ENCODE peak calls at places on chromosomes 12 and 14, in six cellular contexts. L is NCI-H748 treated with DMSO at 0.1 percent for 48 hours; K is T47D; X is naive thymus-derived CD8-positive, alpha-beta T cell; D is RKO; H is CD8-positive, alpha-beta memory T cell. G is an unnamed sample.
A peak's percentile ranks its signal among the peaks of the same experiment; 100 is the strongest.

GRCh38 chr12:131222271-131223139 is 268.8 kb downstream of the ADGRD1 start:
- DNase-seq in L (no peak), K (no peak), X (no peak), D (no peak), H (no peak), G (no peak)

GRCh38 chr14:35112641-35113040 is 9.1 kb downstream of the PPP2R3C start:
- DNase-seq in L (no peak), K (no peak), X (no peak), D (no peak), H (no peak), G (no peak)

GRCh38 chr14:102390064-102390463 is 27.3 kb downstream of the TECPR2 start:
- DNase-seq in L (no peak), K (no peak), X (no peak), D (no peak), H (no peak), G (no peak)

GRCh38 chr14:94880805-94881204 is 110.9 kb upstream of the GSC start:
- DNase-seq in L (no peak), K (no peak), X (no peak), D (no peak), H (no peak), G (no peak)

GRCh38 chr14:67280506-67280905 is 39.3 kb downstream of the PALS1 start:
- DNase-seq in L (no peak), K (no peak), X (no peak), D (no peak), H (no peak), G (no peak)

GRCh38 chr12:15256760-15257159 is 35.5 kb upstream of the RERG start:
- DNase-seq in L (peak; percentile 16), K (peak; percentile 44), X (no peak), D (no peak), H (no peak), G (no peak)

GRCh38 chr14:67941456-67942018 is 122.0 kb downstream of the RAD51B start:
- DNase-seq in L (no peak), K (peak; percentile 74), X (no peak), D (no peak), H (no peak), G (no peak)

GRCh38 chr14:23577004-23577681 is 1.4 kb downstream of the JPH4 start:
- DNase-seq in L (no peak), K (no peak), X (no peak), D (no peak), H (no peak), G (no peak)

GRCh38 chr12:25960176-25960575 is 1.7 kb downstream of the RASSF8 start:
- DNase-seq in L (no peak), K (no peak), X (no peak), D (no peak), H (no peak), G (no peak)

GRCh38 chr14:28901631-28902030 is 135.0 kb downstream of the FOXG1 start:
- DNase-seq in L (no peak), K (no peak), X (no peak), D (no peak), H (no peak), G (no peak)

GRCh38 chr12:87930033-87930432 is 99.2 kb downstream of the C12orf50 start:
- DNase-seq in L (no peak), K (no peak), X (no peak), D (peak; percentile 30), H (no peak), G (no peak)

GRCh38 chr12:48934312-48934706 is 9.0 kb upstream of the FKBP11 start:
- DNase-seq in L (no peak), K (peak; percentile 52), X (no peak), D (no peak), H (no peak), G (no peak)

GRCh38 chr12:51941669-51942455 is 9.6 kb upstream of the ACVR1B start:
- DNase-seq in L (no peak), K (no peak), X (no peak), D (no peak), H (no peak), G (no peak)

GRCh38 chr12:112370156-112370555 is 12.1 kb downstream of the HECTD4 start:
- DNase-seq in L (no peak), K (no peak), X (no peak), D (no peak), H (no peak), G (no peak)

GRCh38 chr12:47370421-47370820 is 290.7 kb upstream of the AMIGO2 start:
- DNase-seq in L (no peak), K (peak; percentile 99), X (no peak), D (no peak), H (no peak), G (no peak)

GRCh38 chr12:109448707-109449390 is 28.3 kb downstream of the KCTD10 start:
- DNase-seq in L (no peak), K (peak; percentile 47), X (no peak), D (no peak), H (no peak), G (no peak)

GRCh38 chr14:54625158-54625557 is 58.2 kb downstream of the SAMD4A start:
- DNase-seq in L (peak; percentile 13), K (peak; percentile 43), X (no peak), D (no peak), H (no peak), G (no peak)

GRCh38 chr12:99804715-99805114 is 157.2 kb downstream of the GARIN6 start:
- DNase-seq in L (no peak), K (no peak), X (no peak), D (no peak), H (no peak), G (no peak)

GRCh38 chr12:65277994-65278575 is 398 bp upstream of the MSRB3 start:
- DNase-seq in L (no peak), K (no peak), X (no peak), D (no peak), H (no peak), G (no peak)

GRCh38 chr14:100030441-100031153 is 34.6 kb upstream of the EVL start:
- DNase-seq in L (no peak), K (no peak), X (no peak), D (peak; percentile 28), H (no peak), G (no peak)

GRCh38 chr12:84508943-84509342 is 403.7 kb downstream of the SLC6A15 start:
- DNase-seq in L (no peak), K (no peak), X (no peak), D (no peak), H (no peak), G (no peak)

G was measured in central memory CD4-positive, alpha-beta T cell.